ENCODE peak calls at places on chromosome 11, in ten cellular contexts. I is gastrocnemius medialis, F is upper lobe of right lung, E is cardiac fibroblast, R is fibroblast of mammary gland, D is cardiac muscle cell, J is fibroblast of villous mesenchyme, S is AG04449, W is OCI-LY7, U is ovary. O is an unnamed sample.

GRCh38 chr11:61106296-61106695 is 4.0 kb downstream of the CD5 start:
- DNase-seq in J (no peak), I (no peak), F (peak; percentile 60), R (no peak), U (no peak), W (no peak), D (no peak), E (no peak), S (no peak), O (no peak)

GRCh38 chr11:11313426-11313825 is 39.6 kb downstream of the CSNK2A3 start:
- DNase-seq in S (no peak), U (no peak), F (peak; percentile 67), R (peak; percentile 66), D (peak; percentile 17), E (peak; percentile 57), I (peak; percentile 37), J (peak; percentile 33), W (no peak), O (no peak)

GRCh38 chr11:92296138-92296515 is 71.5 kb downstream of the FAT3 start:
- DNase-seq in R (peak; percentile 25), J (no peak), W (no peak), U (no peak), E (peak; percentile 17), F (no peak), I (no peak), S (peak; percentile 41), D (peak; percentile 57), O (no peak)

GRCh38 chr11:47357985-47358730 is 5.7 kb upstream of the MYBPC3 start:
- DNase-seq in I (no peak), E (no peak), R (no peak), D (no peak), J (no peak), S (no peak), U (no peak), W (no peak), F (no peak), O (no peak)

GRCh38 chr11:106624377-106624776 is 393.9 kb downstream of the GUCY1A2 start:
- DNase-seq in W (no peak), U (no peak), D (no peak), R (peak; percentile 6), J (no peak), S (no peak), F (no peak), I (no peak), E (no peak), O (no peak)

GRCh38 chr11:70761906-70762196 is 363.5 kb downstream of the CTTN start:
- DNase-seq in E (no peak), J (no peak), W (no peak), F (no peak), I (no peak), U (no peak), R (no peak), D (no peak), S (no peak), O (no peak)

GRCh38 chr11:95585752-95586077 is 203.9 kb downstream of the FAM76B start:
- DNase-seq in J (no peak), E (no peak), F (no peak), U (no peak), W (no peak), D (no peak), R (no peak), S (no peak), I (no peak), O (no peak)

GRCh38 chr11:63829823-63830489 is 9.0 kb upstream of the MARK2 start:
- DNase-seq in E (peak; percentile 42), S (no peak), F (no peak), J (peak; percentile 38), D (peak; percentile 52), W (peak; percentile 43), I (no peak), U (no peak), R (peak; percentile 46), O (no peak)

GRCh38 chr11:128796275-128796674 is 70.8 kb downstream of the KCNJ1 start:
- DNase-seq in D (peak; percentile 42), F (no peak), R (no peak), W (no peak), I (no peak), J (peak; percentile 37), S (peak; percentile 54), U (no peak), E (peak; percentile 59), O (no peak)

GRCh38 chr11:47499614-47500013 is 50.7 kb upstream of the RAPSN start:
- DNase-seq in F (no peak), R (no peak), D (no peak), W (no peak), S (no peak), J (no peak), E (no peak), I (no peak), U (no peak), O (no peak)

GRCh38 chr11:121291896-121292502 is 572 bp upstream of the SC5D start:
- DNase-seq in U (no peak), R (no peak), J (no peak), D (peak; percentile 7), I (no peak), E (no peak), F (no peak), S (no peak), W (peak; percentile 66), O (no peak)

GRCh38 chr11:125903753-125904659 is at the start of gene DDX25:
- DNase-seq in E (no peak), F (no peak), S (no peak), I (no peak), U (no peak), J (no peak), D (no peak), W (no peak), R (no peak), O (no peak)

GRCh38 chr11:65309006-65309405 is 5.7 kb upstream of the CDC42EP2 start:
- DNase-seq in J (no peak), E (peak; percentile 57), F (no peak), U (no peak), I (no peak), W (no peak), D (no peak), S (no peak), R (no peak), O (no peak)

GRCh38 chr11:789951-790350 is at the start of gene CEND1:
- DNase-seq in E (peak; percentile 47), I (no peak), J (no peak), U (no peak), F (no peak), D (peak; percentile 54), R (peak; percentile 48), S (no peak), W (peak; percentile 79), O (peak; percentile 83)

GRCh38 chr11:47915407-47916137 is 64.8 kb upstream of the PTPRJ start:
- DNase-seq in F (no peak), J (no peak), S (no peak), I (no peak), R (no peak), W (peak; percentile 61), E (no peak), D (no peak), U (peak; percentile 42), O (no peak)

GRCh38 chr11:36233226-36233625 is 56.0 kb downstream of the COMMD9 start:
- DNase-seq in U (no peak), I (no peak), F (no peak), W (no peak), J (peak; percentile 86), E (peak; percentile 51), S (no peak), R (peak; percentile 35), D (peak; percentile 90), O (no peak)

GRCh38 chr11:23539556-23539955 is 679.3 kb upstream of the CCDC179 start:
- DNase-seq in R (no peak), F (no peak), U (no peak), I (no peak), W (no peak), E (no peak), J (no peak), S (no peak), D (no peak), O (no peak)

GRCh38 chr11:94217705-94218104 is 86.7 kb upstream of the IZUMO1R start:
- DNase-seq in D (no peak), J (no peak), F (no peak), E (no peak), W (no peak), R (no peak), U (no peak), S (no peak), I (no peak), O (no peak)

GRCh38 chr11:44258190-44258489 is 51.8 kb downstream of the ALX4 start:
- DNase-seq in U (no peak), E (peak; percentile 45), I (no peak), W (no peak), F (no peak), R (peak; percentile 71), S (no peak), J (peak; percentile 50), D (peak; percentile 20), O (peak; percentile 57)
- TF ChIP-seq CTCF in U (no peak), E (no peak), I (no peak), W (no peak), F (no peak), R (no peak), S (no peak), J (no peak), D (no peak), O (no peak)

DNA sequence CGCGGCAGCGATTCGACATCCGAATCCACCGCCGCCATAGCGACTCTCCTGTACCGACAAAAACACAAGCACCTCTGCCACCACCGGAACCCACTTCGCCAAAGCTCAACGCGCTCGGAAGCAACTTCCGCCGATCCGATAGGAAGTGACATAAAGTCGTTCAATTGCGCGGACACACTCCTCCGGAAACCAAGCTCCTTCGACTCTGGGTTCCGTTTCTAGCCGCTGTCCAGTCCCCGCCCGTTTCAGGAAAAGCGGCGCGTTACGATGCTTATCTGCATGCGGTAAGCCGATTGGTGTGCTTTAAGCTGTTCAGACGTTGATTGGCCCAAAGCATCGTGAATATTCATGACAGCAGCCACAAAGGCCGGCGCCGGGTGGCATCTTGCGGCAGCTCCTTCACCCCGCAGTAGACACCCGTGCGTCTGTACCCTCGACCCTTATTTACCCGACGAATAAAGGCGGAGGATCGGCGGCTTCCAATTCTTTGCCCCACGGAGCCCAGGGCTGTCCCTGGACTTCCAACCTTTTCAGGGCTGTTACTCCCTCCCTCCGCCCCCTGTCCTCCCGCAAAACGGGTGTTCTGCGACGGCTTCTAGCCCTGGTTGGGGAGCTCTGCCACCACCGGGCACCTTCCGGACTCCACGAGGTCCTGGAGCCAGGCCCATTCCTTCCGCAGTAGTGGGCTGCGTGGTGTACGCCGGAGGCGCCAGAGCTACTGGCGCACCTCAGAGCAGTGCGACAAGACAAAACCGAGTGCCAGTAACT is at the start of gene TUT1:
- DNase-seq in I (peak; percentile 98), E (peak; percentile 100), J (peak; percentile 100), U (peak; percentile 93), W (peak; percentile 100), F (peak; percentile 96), D (peak; percentile 99), R (peak; percentile 99), S (peak; percentile 97), O (peak; percentile 98)
- TF ChIP-seq CTCF in I (no peak), E (no peak), J (no peak), U (no peak), W (peak; percentile 7), F (no peak), D (no peak), R (no peak), S (no peak), O (peak; percentile 4)

GRCh38 chr11:131349368-131350086 is 20.9 kb upstream of the NTM start:
- DNase-seq in F (no peak), U (no peak), J (no peak), W (no peak), E (no peak), R (no peak), I (no peak), D (no peak), S (no peak), O (no peak)
- TF ChIP-seq CTCF in F (no peak), U (no peak), J (no peak), W (no peak), E (no peak), R (no peak), I (no peak), D (no peak), S (no peak), O (no peak)

GRCh38 chr11:2382927-2383822 is 6.1 kb downstream of the CD81 start:
- DNase-seq in S (no peak), E (peak; percentile 68), W (peak; percentile 51), D (peak; percentile 26), J (peak; percentile 67), R (peak; percentile 67), F (no peak), I (peak; percentile 88), U (peak; percentile 60), O (no peak)
- TF ChIP-seq CTCF in S (no peak), E (no peak), W (no peak), D (no peak), J (no peak), R (no peak), F (no peak), I (peak; percentile 29), U (no peak), O (no peak)

O was measured in osteocyte.